ENCODE peak calls at places on chromosomes 3 and 15, in seven cellular contexts. Q, H, W, T, D, N and I are unnamed samples.
A peak's percentile ranks its signal among the peaks of the same experiment; 100 is the strongest.

GRCh38 chr15:71066983-71067382 is 48.3 kb upstream of the THSD4 start:
- DNase-seq in W (no peak), N (no peak), H (no peak), T (peak; percentile 34), D (no peak), Q (peak; percentile 57), I (no peak)

GRCh38 chr3:100140976-100141375 is 26.7 kb upstream of the FILIP1L start:
- DNase-seq in Q (no peak), D (no peak), N (no peak), T (no peak), W (no peak), H (no peak), I (no peak)

GRCh38 chr3:107643038-107643883 is 120.5 kb downstream of the BBX start:
- DNase-seq in T (no peak), N (no peak), W (no peak), D (no peak), H (no peak), Q (no peak), I (no peak)

GRCh38 chr3:58492385-58492970 is 582 bp downstream of the KCTD6 start:
- DNase-seq in D (no peak), H (no peak), T (no peak), N (no peak), W (no peak), Q (no peak), I (no peak)

GRCh38 chr3:54870423-54870822 is 57.4 kb downstream of the LRTM1 start:
- DNase-seq in D (no peak), N (peak; percentile 47), Q (peak; percentile 90), W (no peak), T (no peak), H (peak; percentile 69), I (no peak)

GRCh38 chr3:53845103-53845880 is 927 bp downstream of the CHDH start:
- DNase-seq in W (peak; percentile 36), Q (peak; percentile 5), N (peak; percentile 60), D (peak; percentile 59), H (peak; percentile 37), T (peak; percentile 56), I (no peak)

GRCh38 chr3:177281292-177281942 is 84.1 kb upstream of the TBL1XR1 start:
- DNase-seq in T (no peak), D (no peak), N (no peak), H (no peak), W (no peak), Q (no peak), I (no peak)

GRCh38 chr3:115169808-115170207 is 22.7 kb upstream of the ZBTB20 start:
- DNase-seq in N (no peak), W (no peak), H (no peak), D (no peak), T (no peak), Q (no peak), I (no peak)

GRCh38 chr3:104906001-104906639 is 460.6 kb upstream of the ALCAM start:
- DNase-seq in N (no peak), D (no peak), W (no peak), Q (no peak), H (no peak), T (no peak), I (no peak)

GRCh38 chr3:134656211-134656800 is 5.5 kb upstream of the KY start:
- DNase-seq in H (no peak), N (no peak), T (no peak), D (no peak), Q (no peak), W (no peak), I (no peak)

GRCh38 chr3:13581485-13582365 is 32.8 kb downstream of the FBLN2 start:
- DNase-seq in Q (peak; percentile 18), D (no peak), N (no peak), W (no peak), T (no peak), H (no peak), I (no peak)

GRCh38 chr3:23923786-23924185 is 6.9 kb downstream of the RPL15 start:
- DNase-seq in H (no peak), T (no peak), N (no peak), W (no peak), D (no peak), Q (peak; percentile 83), I (no peak)

GRCh38 chr3:60755094-60755493 is 496.2 kb downstream of the FHIT start:
- DNase-seq in W (no peak), H (no peak), N (peak; percentile 0), Q (no peak), D (no peak), T (no peak), I (no peak)

GRCh38 chr15:56341201-56341600 is 24.0 kb upstream of the TEX9 start:
- DNase-seq in H (peak; percentile 80), D (no peak), T (no peak), N (no peak), W (no peak), Q (no peak), I (no peak)

GRCh38 chr3:125386811-125387210 is 11.7 kb upstream of the ZNF148 start:
- DNase-seq in D (no peak), N (no peak), W (no peak), H (no peak), T (no peak), Q (peak; percentile 47), I (no peak)

GRCh38 chr3:7238565-7239295 is 377.8 kb downstream of the GRM7 start:
- DNase-seq in W (no peak), T (no peak), D (no peak), H (no peak), Q (no peak), N (no peak), I (no peak)

GRCh38 chr3:189500299-189500698 is 130.9 kb upstream of the TP63 start:
- DNase-seq in W (no peak), T (no peak), D (no peak), N (no peak), H (no peak), Q (no peak), I (no peak)

GRCh38 chr15:31435891-31436628 is 109.4 kb downstream of the KLF13 start:
- DNase-seq in T (no peak), Q (no peak), D (no peak), H (no peak), W (no peak), N (no peak), I (peak; percentile 81)

DNA sequence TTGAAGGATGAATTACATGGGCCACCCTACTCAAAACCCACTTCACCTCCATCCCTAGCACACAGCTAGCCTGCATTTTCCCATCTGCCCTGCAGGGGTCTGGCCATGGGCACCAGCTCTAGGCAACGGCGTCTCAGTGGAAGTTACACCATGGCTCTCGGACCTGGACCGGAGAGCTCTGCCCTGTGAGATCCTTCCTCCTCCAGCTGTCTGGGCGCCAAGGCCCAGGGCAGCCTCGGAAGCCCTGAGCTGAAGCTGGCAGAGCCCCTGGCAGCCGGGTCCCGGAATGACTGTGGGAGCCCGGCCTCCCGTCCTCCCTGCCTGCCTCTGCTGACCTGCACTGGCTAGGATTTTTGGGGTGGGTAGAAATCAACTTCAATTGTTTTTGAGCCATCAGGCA is 98.9 kb downstream of the CHSY1 start:
- DNase-seq in T (no peak), D (no peak), Q (no peak), W (no peak), N (peak; percentile 48), H (no peak), I (no peak)
- TF ChIP-seq CTCF in T (no peak), D (no peak), Q (peak; percentile 66), W (no peak), N (peak; percentile 14), H (peak; percentile 27), I (no peak)

GRCh38 chr3:49357466-49358216 is 512 bp downstream of the GPX1 start:
- DNase-seq in N (peak; percentile 31), H (peak; percentile 92), Q (peak; percentile 88), T (peak; percentile 50), D (peak; percentile 58), W (no peak), I (peak; percentile 90)
- TF ChIP-seq CTCF in N (no peak), H (no peak), Q (no peak), T (no peak), D (no peak), W (no peak), I (no peak)

GRCh38 chr15:34109775-34110663 is 8.1 kb downstream of the PGBD4 start:
- DNase-seq in D (no peak), Q (peak; percentile 29), W (no peak), H (peak; percentile 21), N (peak; percentile 34), T (no peak), I (no peak)
- TF ChIP-seq CTCF in D (peak; percentile 45), Q (peak; percentile 75), W (peak; percentile 49), H (peak; percentile 77), N (peak; percentile 94), T (no peak), I (no peak)

GRCh38 chr3:46208167-46208704 is at the start of gene CCR1:
- DNase-seq in H (peak; percentile 46), D (peak; percentile 57), Q (peak; percentile 21), N (no peak), W (peak; percentile 30), T (no peak), I (no peak)
- TF ChIP-seq CTCF in H (peak; percentile 86), D (peak; percentile 43), Q (peak; percentile 91), N (peak; percentile 15), W (peak; percentile 46), T (no peak), I (no peak)